ENCODE peak calls at places on chromosomes 6 and 20, in nine cellular contexts. Z is HFF-Myc, U is lower leg skin, K is adrenal gland, D is cardiac muscle cell, L is RWPE1, X is esophagus muscularis mucosa, W is AG10803, Y is glutamatergic neuron. H is an unnamed sample.

GRCh38 chr6:110492584-110492983 is 16.2 kb upstream of the SLC22A16 start:
- DNase-seq in Z (no peak), U (no peak), K (no peak), D (peak; percentile 22), L (no peak), X (no peak), W (no peak), Y (no peak), H (no peak)

GRCh38 chr6:83853178-83853967 is at the start of gene RIPPLY2:
- DNase-seq in Z (no peak), U (no peak), K (peak; percentile 17), D (peak; percentile 63), L (no peak), X (no peak), W (peak; percentile 17), Y (peak; percentile 77), H (no peak)

GRCh38 chr20:62236200-62236599 is 2.1 kb upstream of the OSBPL2 start:
- DNase-seq in Z (no peak), U (no peak), K (no peak), D (no peak), L (no peak), X (no peak), W (no peak), Y (no peak), H (no peak)

GRCh38 chr6:149451361-149452061 is 33.3 kb downstream of the ZC3H12D start:
- DNase-seq in Z (no peak), U (no peak), K (no peak), D (peak; percentile 13), L (no peak), X (no peak), W (no peak), Y (peak; percentile 47), H (peak; percentile 80)

GRCh38 chr6:43702522-43703440 is 15.2 kb upstream of the MRPS18A start:
- DNase-seq in Z (peak; percentile 63), U (peak; percentile 89), K (peak; percentile 95), D (peak; percentile 97), L (peak; percentile 97), X (peak; percentile 97), W (peak; percentile 93), Y (peak; percentile 80), H (peak; percentile 79)

GRCh38 chr20:51696304-51697118 is 71.7 kb downstream of the ATP9A start:
- DNase-seq in Z (no peak), U (no peak), K (no peak), D (peak; percentile 61), L (peak; percentile 36), X (no peak), W (no peak), Y (no peak), H (no peak)

GRCh38 chr6:20929283-20929682 is 395.0 kb downstream of the CDKAL1 start:
- DNase-seq in Z (no peak), U (no peak), K (no peak), D (no peak), L (no peak), X (no peak), W (no peak), Y (no peak), H (no peak)

GRCh38 chr6:52407467-52407866 is 12.7 kb upstream of the EFHC1 start:
- DNase-seq in Z (no peak), U (no peak), K (peak; percentile 40), D (peak; percentile 60), L (peak; percentile 55), X (no peak), W (peak; percentile 63), Y (no peak), H (no peak)

GRCh38 chr20:10178091-10178490 is 40.5 kb upstream of the SNAP25 start:
- DNase-seq in Z (no peak), U (no peak), K (no peak), D (no peak), L (no peak), X (no peak), W (no peak), Y (no peak), H (no peak)

GRCh38 chr20:10177326-10177725 is 41.3 kb upstream of the SNAP25 start:
- DNase-seq in Z (no peak), U (no peak), K (no peak), D (peak; percentile 3), L (no peak), X (no peak), W (peak; percentile 57), Y (no peak), H (no peak)

GRCh38 chr20:10178727-10179313 is 39.8 kb upstream of the SNAP25 start:
- DNase-seq in Z (no peak), U (no peak), K (no peak), D (no peak), L (no peak), X (no peak), W (no peak), Y (no peak), H (no peak)

DNA sequence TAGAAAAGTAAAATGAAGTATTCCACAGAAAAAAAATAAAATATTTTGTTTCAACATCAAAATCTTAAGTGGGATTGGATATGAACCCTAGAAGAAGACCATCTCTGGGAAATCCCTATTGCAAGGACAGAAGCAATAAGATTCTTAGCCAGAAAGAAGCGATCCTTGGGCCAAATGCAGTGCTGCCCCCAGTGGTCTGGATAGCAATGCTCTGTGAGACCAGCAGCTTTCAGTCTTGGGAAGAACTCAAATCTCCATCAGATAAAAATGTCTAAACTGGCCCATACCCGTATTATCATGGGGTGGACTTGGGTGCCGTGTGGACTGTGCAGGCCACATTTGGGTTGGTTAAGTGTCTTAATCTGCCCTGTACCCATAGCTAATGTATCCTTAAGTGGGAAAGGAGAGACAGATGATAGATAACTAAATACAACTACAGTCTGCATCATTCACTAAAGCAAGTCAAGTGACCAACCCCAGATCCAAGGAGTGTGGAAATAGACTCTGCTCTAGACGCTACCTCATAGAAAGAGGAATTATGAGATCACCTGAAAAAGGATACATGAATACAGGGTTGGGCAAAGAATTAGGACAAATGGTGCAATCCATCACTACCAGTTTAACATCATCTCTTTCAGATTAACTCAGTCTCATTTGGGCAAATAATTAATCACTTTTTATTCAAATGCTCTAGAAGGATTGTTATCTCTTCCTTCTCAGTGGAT is 38.9 kb upstream of the SNAP25 start:
- DNase-seq in Z (no peak), U (no peak), K (peak; percentile 31), D (peak; percentile 9), L (no peak), X (no peak), W (no peak), Y (peak; percentile 40), H (no peak)
- TF ChIP-seq CTCF in Z (peak; percentile 62), U (no peak), K (peak; percentile 24), D (peak; percentile 59), L (no peak), X (no peak), W (peak; percentile 44), Y (peak; percentile 56), H (peak; percentile 71)

DNA sequence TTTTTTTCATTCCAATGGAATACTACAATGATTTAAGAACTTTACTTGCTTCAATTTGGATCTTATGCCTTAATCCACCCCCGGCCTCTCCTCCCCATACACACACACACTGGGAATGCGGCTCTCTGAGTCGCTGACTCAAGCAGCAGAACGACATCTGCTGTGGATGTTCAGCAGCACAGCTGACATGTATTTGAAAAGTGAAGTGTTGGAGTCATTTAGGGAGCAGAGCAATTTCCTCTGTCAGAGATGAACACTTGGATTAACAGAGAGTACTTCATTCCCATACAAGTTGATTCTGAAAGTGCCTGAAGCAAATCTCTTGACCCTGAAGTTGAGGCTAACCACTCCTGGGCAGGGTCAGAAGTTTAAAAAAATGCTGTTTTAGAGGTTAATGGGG is 27.9 kb upstream of the LAMA4 start:
- DNase-seq in Z (peak; percentile 75), U (no peak), K (peak; percentile 42), D (peak; percentile 79), L (peak; percentile 62), X (no peak), W (peak; percentile 92), Y (peak; percentile 26), H (no peak)
- TF ChIP-seq CTCF in Z (peak; percentile 40), U (no peak), K (peak; percentile 22), D (peak; percentile 47), L (no peak), X (peak; percentile 12), W (peak; percentile 61), Y (no peak), H (peak; percentile 36)

GRCh38 chr6:34970487-34970886 is 81.4 kb downstream of the ANKS1A start:
- DNase-seq in Z (no peak), U (no peak), K (no peak), D (no peak), L (no peak), X (no peak), W (peak; percentile 20), Y (no peak), H (no peak)

GRCh38 chr6:34970962-34971361 is 81.9 kb downstream of the ANKS1A start:
- DNase-seq in Z (peak; percentile 80), U (no peak), K (no peak), D (peak; percentile 38), L (no peak), X (no peak), W (peak; percentile 78), Y (no peak), H (no peak)

GRCh38 chr6:34974249-34974642 is 85.2 kb downstream of the ANKS1A start:
- DNase-seq in Z (no peak), U (no peak), K (no peak), D (no peak), L (no peak), X (no peak), W (no peak), Y (no peak), H (no peak)

GRCh38 chr6:34969662-34970265 is 80.7 kb downstream of the ANKS1A start:
- DNase-seq in Z (no peak), U (no peak), K (no peak), D (no peak), L (peak; percentile 36), X (no peak), W (no peak), Y (no peak), H (no peak)

DNA sequence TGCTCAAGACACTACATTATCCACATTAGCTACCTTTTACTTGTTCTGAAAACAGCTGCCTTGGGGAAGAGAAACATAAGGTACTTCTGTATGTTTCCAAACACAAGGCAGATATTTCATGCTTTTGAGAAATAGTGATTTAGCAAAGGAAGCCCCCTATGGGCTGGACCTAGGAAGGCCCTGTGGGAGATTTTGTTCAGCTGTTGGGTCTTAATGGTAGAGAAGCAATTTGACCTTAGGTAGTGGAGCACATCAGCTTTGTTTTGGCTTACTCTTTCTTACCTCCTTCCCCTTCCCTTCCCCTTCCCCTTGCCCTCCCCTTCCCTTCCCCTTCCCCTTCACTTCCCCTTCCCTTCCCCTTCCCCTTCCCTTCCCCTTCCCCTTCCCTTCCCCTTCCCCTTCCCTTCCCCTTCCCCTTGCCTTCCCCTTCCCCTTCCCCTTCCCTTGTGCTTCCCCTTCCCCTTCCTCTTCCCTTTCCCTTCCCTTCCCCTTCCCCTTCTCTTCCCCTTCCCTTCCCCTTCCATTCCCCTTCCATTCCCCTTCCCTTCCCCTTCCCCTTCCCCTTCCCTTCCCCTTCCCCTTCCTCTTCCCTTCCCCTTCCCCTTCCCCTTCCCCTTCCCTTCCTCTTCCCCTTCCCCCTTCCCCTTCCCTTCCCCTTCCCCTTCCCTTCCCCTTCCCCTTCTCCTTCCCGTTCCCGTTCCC is 84.6 kb downstream of the ANKS1A start:
- DNase-seq in Z (no peak), U (no peak), K (no peak), D (peak; percentile 38), L (no peak), X (no peak), W (no peak), Y (no peak), H (no peak)
- TF ChIP-seq CTCF in Z (no peak), U (no peak), K (no peak), D (peak; percentile 41), L (no peak), X (no peak), W (no peak), Y (peak; percentile 21), H (peak; percentile 41)

GRCh38 chr6:70708448-70708847 is 40.8 kb downstream of the SMAP1 start:
- DNase-seq in Z (no peak), U (no peak), K (no peak), D (no peak), L (no peak), X (no peak), W (no peak), Y (no peak), H (no peak)

GRCh38 chr6:70705772-70706171 is 38.1 kb downstream of the SMAP1 start:
- DNase-seq in Z (no peak), U (no peak), K (no peak), D (no peak), L (no peak), X (no peak), W (no peak), Y (no peak), H (no peak)

GRCh38 chr6:70707893-70708292 is 40.2 kb downstream of the SMAP1 start:
- DNase-seq in Z (no peak), U (no peak), K (no peak), D (no peak), L (no peak), X (no peak), W (no peak), Y (no peak), H (no peak)

GRCh38 chr6:70709826-70710225 is 42.1 kb downstream of the SMAP1 start:
- DNase-seq in Z (peak; percentile 10), U (no peak), K (no peak), D (peak; percentile 74), L (peak; percentile 49), X (no peak), W (peak; percentile 66), Y (no peak), H (no peak)

DNA sequence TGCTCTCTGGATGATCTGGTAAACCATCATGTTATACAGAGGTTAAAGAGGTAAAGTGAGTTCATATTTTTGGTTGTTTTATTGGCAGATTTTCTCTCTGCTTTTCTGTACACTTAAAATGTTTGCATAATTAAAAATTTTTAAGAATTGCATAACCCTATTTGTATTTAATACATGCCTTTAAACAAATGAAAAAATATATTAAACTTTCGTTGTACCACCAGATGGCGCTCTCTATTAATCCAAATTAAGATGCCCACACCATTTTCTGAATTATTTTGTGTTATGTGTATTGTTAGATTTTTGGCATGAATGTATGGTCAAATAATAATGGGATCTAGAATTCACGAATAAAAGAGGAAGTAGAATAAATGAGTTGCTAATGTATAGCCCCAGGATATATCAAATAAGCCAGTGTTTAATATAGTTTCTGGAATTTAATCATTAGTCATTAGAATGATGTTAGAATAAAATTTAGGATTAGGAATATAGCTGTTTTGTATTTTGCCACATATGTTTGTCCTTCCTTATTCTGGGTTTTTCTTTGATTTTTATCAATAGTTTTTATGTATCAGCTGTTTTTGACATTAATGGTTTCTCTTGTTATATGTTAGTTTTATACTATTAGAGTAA is 38.9 kb downstream of the SMAP1 start:
- DNase-seq in Z (peak; percentile 20), U (no peak), K (no peak), D (peak; percentile 71), L (peak; percentile 19), X (no peak), W (peak; percentile 53), Y (no peak), H (no peak)
- TF ChIP-seq CTCF in Z (peak; percentile 13), U (no peak), K (peak; percentile 54), D (peak; percentile 43), L (peak; percentile 66), X (peak; percentile 71), W (peak; percentile 54), Y (peak; percentile 87), H (peak; percentile 91)

H was measured in type B pancreatic cell.